ENCODE peak calls at places on chromosome 22, in eight cellular contexts. X, W, F, J, S, Q, O and T are unnamed samples.

GRCh38 chr22:16562711-16563554 is 29.7 kb downstream of the CCT8L2 start:
- DNase-seq in X (no peak), W (no peak), F (no peak), J (no peak), S (no peak), Q (no peak), O (no peak), T (no peak)

GRCh38 chr22:32531955-32532818 is 57.6 kb downstream of the FBXO7 start:
- DNase-seq in X (no peak), W (no peak), F (peak; percentile 56), J (peak; percentile 97), S (no peak), Q (peak; percentile 99), O (no peak), T (peak; percentile 79)

GRCh38 chr22:42929838-42930155 is 72.7 kb upstream of the ARFGAP3 start:
- DNase-seq in X (no peak), W (no peak), F (no peak), J (no peak), S (no peak), Q (peak; percentile 39), O (no peak), T (no peak)

GRCh38 chr22:49328630-49329405 is 498.9 kb downstream of the BRD1 start:
- DNase-seq in X (no peak), W (no peak), F (no peak), J (no peak), S (no peak), Q (no peak), O (no peak), T (no peak)

GRCh38 chr22:31806751-31807150 is 52.9 kb downstream of the DEPDC5 start:
- DNase-seq in X (no peak), W (no peak), F (no peak), J (no peak), S (no peak), Q (no peak), O (no peak), T (no peak)

GRCh38 chr22:39090426-39091064 is 6.5 kb upstream of the APOBEC3H start:
- DNase-seq in X (no peak), W (peak; percentile 96), F (no peak), J (no peak), S (no peak), Q (peak; percentile 18), O (no peak), T (no peak)

GRCh38 chr22:28759861-28760560 is 12.5 kb upstream of the CCDC117 start:
- DNase-seq in X (peak; percentile 13), W (no peak), F (no peak), J (peak; percentile 82), S (peak; percentile 25), Q (no peak), O (no peak), T (no peak)

GRCh38 chr22:31211862-31212730 is at the start of gene LIMK2:
- DNase-seq in X (peak; percentile 96), W (peak; percentile 83), F (peak; percentile 99), J (peak; percentile 98), S (peak; percentile 96), Q (peak; percentile 95), O (peak; percentile 76), T (peak; percentile 97)

GRCh38 chr22:18113680-18114394 is 3.2 kb downstream of the TUBA8 start:
- DNase-seq in X (no peak), W (no peak), F (no peak), J (peak; percentile 19), S (no peak), Q (no peak), O (no peak), T (no peak)
- TF ChIP-seq EZH2phosphoT487 in X (no peak), W (no peak), F (no peak), J (no peak), S (no peak), Q (no peak), O (no peak), T (no peak)

DNA sequence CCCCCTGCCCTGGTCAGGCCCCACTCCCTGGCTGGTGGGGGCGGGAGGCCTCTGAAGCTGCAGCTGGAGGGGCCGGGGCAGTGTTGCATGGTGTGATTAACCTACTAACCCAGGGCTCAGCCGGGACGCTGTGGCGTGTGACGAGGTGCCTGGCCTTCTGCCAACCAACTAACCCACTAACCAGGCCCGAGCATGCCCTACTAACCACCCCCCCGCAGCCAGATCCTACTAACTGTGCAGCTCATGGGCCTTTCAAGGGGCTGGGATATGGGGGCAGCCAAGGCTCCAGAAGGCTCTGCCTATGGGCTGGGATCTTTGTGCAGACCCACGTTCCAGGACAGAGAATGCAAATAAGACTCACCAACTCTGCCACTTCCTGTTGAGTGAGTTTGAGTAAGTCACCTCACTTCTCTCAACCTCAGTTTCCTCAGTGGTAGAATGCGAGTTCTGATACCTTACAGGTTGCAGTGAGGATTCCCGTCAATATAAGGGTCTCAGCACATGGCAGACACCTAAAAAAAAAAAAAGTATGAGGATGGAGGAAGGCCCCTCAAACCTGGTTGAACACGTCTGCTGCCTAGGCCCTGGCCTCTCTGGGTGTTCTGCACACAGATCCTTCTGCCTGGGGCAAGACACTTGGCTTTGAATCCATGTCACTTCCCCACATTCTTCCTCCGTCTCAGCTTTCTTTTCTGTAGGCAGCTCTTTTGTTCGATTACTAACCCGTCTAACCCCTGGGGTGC is 14.1 kb downstream of the MIAT start:
- DNase-seq in X (no peak), W (no peak), F (no peak), J (peak; percentile 58), S (peak; percentile 86), Q (no peak), O (no peak), T (no peak)
- TF ChIP-seq EZH2phosphoT487 in X (no peak), W (no peak), F (no peak), J (no peak), S (no peak), Q (no peak), O (no peak), T (no peak)

GRCh38 chr22:26805131-26805530 is 147.7 kb downstream of the MIAT start:
- DNase-seq in X (no peak), W (no peak), F (no peak), J (no peak), S (no peak), Q (peak; percentile 25), O (no peak), T (no peak)
- TF ChIP-seq EZH2phosphoT487 in X (no peak), W (no peak), F (no peak), J (no peak), S (no peak), Q (no peak), O (no peak), T (no peak)

DNA sequence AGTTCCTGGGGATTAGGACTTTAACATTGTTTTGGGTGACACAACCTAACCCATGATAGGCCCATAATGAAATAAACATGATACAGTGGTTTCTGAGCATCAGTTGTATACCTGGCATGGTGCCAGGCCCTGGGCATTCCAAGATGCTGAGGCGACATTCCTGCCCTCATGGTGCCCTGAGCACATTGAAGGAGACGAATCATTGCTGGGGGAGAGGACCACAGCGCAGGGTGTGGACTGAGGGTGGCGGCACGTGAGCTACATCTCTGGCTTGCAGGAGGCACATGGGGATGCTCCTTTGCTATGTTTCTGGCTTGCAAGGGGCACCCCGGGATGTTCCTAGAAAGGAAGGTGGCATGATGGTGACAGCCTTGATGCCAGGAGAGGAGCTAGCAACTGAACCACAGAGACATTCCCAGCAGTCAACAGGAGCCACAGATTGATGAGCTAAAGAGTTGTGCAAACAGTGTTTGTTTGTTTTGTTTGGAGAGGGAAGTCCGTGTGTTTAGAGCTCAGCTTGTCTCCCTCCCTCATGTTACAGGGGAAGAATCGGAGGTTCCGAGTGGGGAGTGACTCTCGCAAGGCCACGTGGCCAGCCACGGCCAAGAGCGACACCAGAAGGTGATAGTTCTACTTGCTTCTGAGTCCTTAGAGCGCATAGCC is 106.4 kb downstream of the MIAT start:
- DNase-seq in X (no peak), W (peak; percentile 56), F (peak; percentile 49), J (no peak), S (no peak), Q (peak; percentile 76), O (no peak), T (no peak)
- TF ChIP-seq EZH2phosphoT487 in X (no peak), W (no peak), F (no peak), J (no peak), S (no peak), Q (no peak), O (no peak), T (no peak)

GRCh38 chr22:45521178-45521577 is 18.5 kb downstream of the FBLN1 start:
- DNase-seq in X (no peak), W (no peak), F (no peak), J (no peak), S (no peak), Q (no peak), O (peak; percentile 18), T (no peak)
- TF ChIP-seq EZH2phosphoT487 in X (no peak), W (no peak), F (no peak), J (no peak), S (no peak), Q (no peak), O (no peak), T (no peak)

DNA sequence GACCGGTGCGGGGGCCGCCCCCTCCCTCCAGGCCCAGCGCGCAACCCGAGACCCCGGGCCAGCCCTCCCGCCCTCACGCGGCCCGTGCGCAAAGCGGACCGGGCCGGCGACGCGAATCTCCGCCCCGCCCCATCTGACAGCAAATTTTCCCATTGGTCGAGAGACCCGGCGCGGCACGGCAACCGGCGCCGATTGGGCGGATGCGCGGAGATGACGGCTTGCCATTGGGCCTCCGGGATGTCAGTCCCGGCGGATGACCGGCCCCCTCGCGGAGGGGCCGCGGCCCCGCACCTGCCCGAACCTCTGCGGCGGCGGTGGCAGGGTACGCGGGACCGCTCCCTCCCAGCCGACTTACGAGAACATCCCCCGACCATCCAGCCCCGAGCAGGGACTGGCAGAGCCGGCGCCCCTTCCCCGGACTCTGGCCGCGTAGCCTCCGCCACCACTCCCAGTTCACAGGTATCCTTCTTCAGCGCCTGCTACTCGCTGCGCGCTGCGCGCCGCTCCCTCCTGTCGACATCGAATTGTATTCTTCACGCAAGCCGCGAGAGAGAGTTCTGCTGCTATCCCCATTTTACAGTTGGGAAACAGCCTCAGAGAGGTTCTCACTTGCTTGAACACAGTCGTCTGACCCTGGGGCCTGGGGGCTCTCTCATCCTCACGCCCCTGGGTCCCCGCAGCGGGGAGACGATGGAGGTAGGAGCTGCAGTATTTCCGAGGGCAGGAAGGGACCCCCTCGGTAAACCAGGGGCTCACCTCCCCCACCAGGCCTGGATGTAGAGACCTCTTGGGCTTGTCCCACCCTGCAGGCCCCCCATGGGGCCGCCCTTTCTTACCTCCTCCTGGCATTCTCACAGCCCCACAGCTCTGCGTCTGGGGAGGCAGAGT is at the start of gene ARVCF:
- DNase-seq in X (peak; percentile 87), W (peak; percentile 86), F (peak; percentile 92), J (peak; percentile 97), S (peak; percentile 90), Q (peak; percentile 93), O (peak; percentile 85), T (peak; percentile 98)
- TF ChIP-seq EZH2phosphoT487 in X (no peak), W (no peak), F (no peak), J (no peak), S (no peak), Q (no peak), O (no peak), T (no peak)

GRCh38 chr22:50347157-50347556 is 4.0 kb downstream of the PPP6R2 start:
- DNase-seq in X (no peak), W (no peak), F (no peak), J (no peak), S (no peak), Q (no peak), O (no peak), T (no peak)
- TF ChIP-seq EZH2phosphoT487 in X (no peak), W (no peak), F (no peak), J (no peak), S (no peak), Q (no peak), O (no peak), T (no peak)

GRCh38 chr22:35269630-35270029 is 12.3 kb downstream of the HMGXB4 start:
- DNase-seq in X (no peak), W (no peak), F (no peak), J (no peak), S (no peak), Q (no peak), O (no peak), T (no peak)
- TF ChIP-seq EZH2phosphoT487 in X (no peak), W (no peak), F (no peak), J (no peak), S (no peak), Q (no peak), O (no peak), T (no peak)